ENCODE peak calls at places on chromosomes 16 and 17, in four cellular contexts. G is prostate gland, N is stomach, A is HCT116. W is an unnamed sample. For H3K27me3, the result is how much of the 10 kb centered on the place peaks cover.

GRCh38 chr16:83995756-83996155 is 27.7 kb downstream of the NECAB2 start:
- DNase-seq in G (peak), N (peak), A (peak), W (peak)

GRCh38 chr16:87333101-87333500 is 15.9 kb upstream of the C16orf95 start:
- DNase-seq in G (no peak), N (no peak), A (no peak), W (no peak)

GRCh38 chr16:29877266-29877961 is 14.4 kb upstream of the CDIPT start:
- DNase-seq in G (no peak), N (no peak), A (peak), W (no peak)

GRCh38 chr16:21971856-21972255 is 18.7 kb downstream of the UQCRC2 start:
- DNase-seq in G (no peak), N (no peak), A (no peak), W (no peak)

GRCh38 chr17:66549312-66549705 is 246.9 kb downstream of the PRKCA start:
- DNase-seq in G (no peak), N (no peak), A (no peak), W (no peak)

GRCh38 chr17:62780951-62781350 is 27.2 kb downstream of the MARCHF10 start:
- DNase-seq in G (no peak), N (no peak), A (no peak), W (no peak)

GRCh38 chr17:57296231-57296630 is 39.9 kb downstream of the MSI2 start:
- DNase-seq in G (no peak), N (no peak), A (no peak), W (no peak)

GRCh38 chr16:19884021-19884485 is 595 bp downstream of the GPRC5B start:
- DNase-seq in G (no peak), N (peak), A (no peak), W (peak)

GRCh38 chr17:40803617-40804082 is 3.9 kb upstream of the KRT28 start:
- DNase-seq in G (peak), N (peak), A (peak), W (peak)

GRCh38 chr17:4365628-4366311 is 705 bp downstream of the UBE2G1 start:
- DNase-seq in G (peak), N (no peak), A (no peak), W (peak)

GRCh38 chr16:16938980-16939379 is 531.8 kb downstream of the XYLT1 start:
- DNase-seq in G (no peak), N (no peak), A (no peak), W (no peak)
- H3K27me3 ChIP-seq in G (under half), N (under half), A (under half), W (under half)

GRCh38 chr17:82443465-82444283 is 6.9 kb downstream of the CYBC1 start:
- DNase-seq in G (peak), N (no peak), A (no peak), W (no peak)

GRCh38 chr17:82444941-82445521 is 5.5 kb downstream of the CYBC1 start:
- DNase-seq in G (no peak), N (peak), A (no peak), W (no peak)

GRCh38 chr17:82442643-82443464 is 7.7 kb downstream of the CYBC1 start:
- DNase-seq in G (no peak), N (no peak), A (no peak), W (no peak)

GRCh38 chr17:82445542-82445941 is 5.0 kb downstream of the CYBC1 start:
- DNase-seq in G (no peak), N (no peak), A (no peak), W (no peak)

GRCh38 chr17:82444284-82444893 is 6.2 kb downstream of the CYBC1 start:
- DNase-seq in G (no peak), N (no peak), A (no peak), W (no peak)
- TF ChIP-seq POLR2A in G (no peak), N (no peak), A (no peak), W (no peak)

GRCh38 chr17:55549140-55549539 is 37.9 kb upstream of the SMIM36 start:
- DNase-seq in G (no peak), N (no peak), A (peak), W (no peak)
- TF ChIP-seq CTCF in G (no peak), N (no peak), A (peak), W (no peak)

DNA sequence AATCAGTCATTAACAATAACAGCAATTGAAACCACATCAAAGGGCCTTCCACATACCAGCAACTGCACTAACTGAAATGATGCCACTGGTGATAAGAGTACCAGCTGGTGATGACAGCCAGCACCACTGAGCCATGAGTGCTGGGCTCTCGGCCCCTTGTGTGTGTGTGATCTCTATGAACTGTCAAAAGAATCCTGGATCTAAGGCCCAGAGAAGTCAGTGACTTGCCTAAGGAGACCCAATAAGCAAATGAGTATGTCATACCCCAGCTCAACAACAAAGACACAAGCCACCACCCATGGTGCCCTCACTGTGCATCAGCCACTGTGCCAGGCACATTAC is 220.9 kb downstream of the ZNF423 start:
- DNase-seq in G (no peak), N (no peak), A (no peak), W (no peak)
- H3K27me3 ChIP-seq in G (under half), N (under half), A (under half), W (under half)